ENCODE peak calls at places on chromosomes 7 and 10, in four cellular contexts. E is adrenal gland; Q is hippocampal formation; A is effector CD4-positive, alpha-beta T cell. H is an unnamed sample.

GRCh38 chr7:64541438-64542359 is 21.2 kb downstream of the ZNF680 start:
- DNase-seq in E (peak), Q (no peak), A (no peak), H (no peak)

GRCh38 chr10:96292971-96293909 is 11.0 kb upstream of the DNTT start:
- DNase-seq in A (no peak), Q (peak), E (peak), H (no peak)

GRCh38 chr7:2030475-2031456 is 202.0 kb downstream of the MAD1L1 start:
- DNase-seq in Q (no peak), E (no peak), A (no peak), H (no peak)

GRCh38 chr10:43257210-43258031 is 9.4 kb downstream of the RASGEF1A start:
- DNase-seq in Q (no peak), A (no peak), E (peak), H (no peak)

GRCh38 chr10:114519306-114519669 is 115.0 kb upstream of the AFAP1L2 start:
- DNase-seq in A (no peak), E (no peak), Q (no peak), H (no peak)

GRCh38 chr7:85094046-85094720 is 92.7 kb downstream of the SEMA3D start:
- DNase-seq in Q (no peak), A (no peak), E (no peak), H (peak)

GRCh38 chr7:64885520-64886240 is 17.4 kb upstream of the ZNF273 start:
- DNase-seq in A (no peak), Q (no peak), E (no peak), H (peak)

GRCh38 chr7:76262683-76263402 is 39.6 kb upstream of the HSPB1 start:
- DNase-seq in Q (peak), A (no peak), E (peak), H (no peak)

GRCh38 chr10:102599565-102600327 is 44.5 kb upstream of the TRIM8 start:
- DNase-seq in Q (no peak), A (no peak), E (no peak), H (no peak)

GRCh38 chr7:1825877-1826741 is 156.0 kb downstream of the ELFN1 start:
- DNase-seq in Q (no peak), E (no peak), A (no peak), H (no peak)

GRCh38 chr10:8044331-8044907 is 10.1 kb upstream of the GATA3 start:
- DNase-seq in A (no peak), E (no peak), Q (no peak), H (no peak)